ENCODE peak calls at places on chromosomes 13 and 19, in eight cellular contexts. E, G, A, V, J, T, R and L are unnamed samples.

GRCh38 chr13:86563308-86563707 is 764.1 kb upstream of the SLITRK6 start:
- DNase-seq in E (no peak), G (no peak), A (peak; percentile 19), V (no peak), J (no peak), T (peak; percentile 30), R (no peak), L (peak; percentile 14)

GRCh38 chr19:16301999-16302694 is 22.5 kb upstream of the KLF2 start:
- DNase-seq in E (no peak), G (peak; percentile 32), A (peak; percentile 78), V (no peak), J (no peak), T (peak; percentile 47), R (no peak), L (peak; percentile 92)

GRCh38 chr19:53824134-53824611 is at the start of gene NLRP12:
- DNase-seq in E (no peak), G (no peak), A (no peak), V (no peak), J (no peak), T (no peak), R (no peak), L (no peak)

GRCh38 chr19:40078377-40078776 is 12.4 kb downstream of the ZNF780A start:
- DNase-seq in E (no peak), G (no peak), A (no peak), V (no peak), J (no peak), T (no peak), R (no peak), L (peak; percentile 4)

GRCh38 chr13:66689628-66690027 is 540.5 kb downstream of the PCDH9 start:
- DNase-seq in E (no peak), G (peak; percentile 12), A (no peak), V (no peak), J (no peak), T (peak; percentile 11), R (no peak), L (peak; percentile 58)

GRCh38 chr13:99380402-99380801 is 73.2 kb upstream of the GPR183 start:
- DNase-seq in E (no peak), G (no peak), A (no peak), V (no peak), J (no peak), T (no peak), R (peak; percentile 29), L (no peak)

GRCh38 chr13:57634829-57635165 is 3.3 kb downstream of the PCDH17 start:
- DNase-seq in E (no peak), G (no peak), A (no peak), V (no peak), J (no peak), T (no peak), R (no peak), L (no peak)

GRCh38 chr19:28627669-28628068 is 585.3 kb downstream of the UQCRFS1 start:
- DNase-seq in E (no peak), G (no peak), A (no peak), V (no peak), J (no peak), T (no peak), R (no peak), L (no peak)

GRCh38 chr19:35495107-35496064 is 5.1 kb upstream of the KRTDAP start:
- DNase-seq in E (peak; percentile 55), G (peak; percentile 46), A (peak; percentile 79), V (peak; percentile 56), J (peak; percentile 61), T (peak; percentile 52), R (peak; percentile 77), L (peak; percentile 43)

GRCh38 chr19:18742838-18743237 is 48.3 kb downstream of the COMP start:
- DNase-seq in E (no peak), G (no peak), A (no peak), V (no peak), J (no peak), T (no peak), R (no peak), L (no peak)

GRCh38 chr19:32483574-32483973 is 78.0 kb downstream of the DPY19L3 start:
- DNase-seq in E (no peak), G (no peak), A (no peak), V (no peak), J (no peak), T (no peak), R (no peak), L (no peak)

GRCh38 chr19:38803543-38803942 is 9.2 kb downstream of the LGALS4 start:
- DNase-seq in E (no peak), G (no peak), A (no peak), V (no peak), J (no peak), T (no peak), R (no peak), L (no peak)

GRCh38 chr19:13843104-13843921 is 33.6 kb upstream of the NANOS3 start:
- DNase-seq in E (no peak), G (no peak), A (peak; percentile 88), V (no peak), J (peak; percentile 6), T (peak; percentile 95), R (peak; percentile 68), L (no peak)

GRCh38 chr13:80873589-80873988 is 532.7 kb upstream of the SPRY2 start:
- DNase-seq in E (no peak), G (no peak), A (no peak), V (peak; percentile 0), J (no peak), T (no peak), R (no peak), L (peak; percentile 44)

GRCh38 chr13:101447852-101448251 is 4.6 kb upstream of the ITGBL1 start:
- DNase-seq in E (no peak), G (no peak), A (no peak), V (no peak), J (no peak), T (peak; percentile 11), R (no peak), L (no peak)

GRCh38 chr13:33318744-33319143 is 33.2 kb upstream of the STARD13 start:
- DNase-seq in E (no peak), G (peak; percentile 1), A (no peak), V (no peak), J (no peak), T (no peak), R (no peak), L (peak; percentile 23)

GRCh38 chr13:46082324-46082723 is 22.5 kb downstream of the CPB2 start:
- DNase-seq in E (no peak), G (no peak), A (no peak), V (no peak), J (no peak), T (no peak), R (no peak), L (no peak)

GRCh38 chr19:835201-835810 is 5.5 kb upstream of the PRTN3 start:
- DNase-seq in E (no peak), G (no peak), A (no peak), V (no peak), J (no peak), T (no peak), R (no peak), L (no peak)

GRCh38 chr19:2491130-2491801 is 15.3 kb downstream of the GADD45B start:
- DNase-seq in E (no peak), G (peak; percentile 85), A (peak; percentile 76), V (no peak), J (no peak), T (peak; percentile 94), R (no peak), L (peak; percentile 91)

GRCh38 chr13:47114030-47114429 is 217.2 kb upstream of the HTR2A start:
- DNase-seq in E (no peak), G (peak; percentile 62), A (peak; percentile 12), V (no peak), J (no peak), T (peak; percentile 81), R (no peak), L (peak; percentile 81)

GRCh38 chr13:76383671-76384461 is 502.3 kb downstream of the KCTD12 start:
- DNase-seq in E (no peak), G (peak; percentile 73), A (peak; percentile 17), V (no peak), J (no peak), T (peak; percentile 77), R (no peak), L (peak; percentile 96)

GRCh38 chr13:104773775-104774174 is 1707.6 kb upstream of the SLC10A2 start:
- DNase-seq in E (no peak), G (peak; percentile 3), A (peak; percentile 22), V (no peak), J (peak; percentile 2), T (peak; percentile 65), R (peak; percentile 51), L (peak; percentile 76)

GRCh38 chr13:33536639-33537425 is 251.3 kb upstream of the STARD13 start:
- DNase-seq in E (no peak), G (peak; percentile 79), A (no peak), V (no peak), J (no peak), T (no peak), R (no peak), L (peak; percentile 86)

GRCh38 chr19:16022681-16023557 is 53.4 kb upstream of the TPM4 start:
- DNase-seq in E (no peak), G (no peak), A (no peak), V (no peak), J (no peak), T (no peak), R (no peak), L (no peak)